ENCODE peak calls at places on chromosomes 7 and 10, in seven cellular contexts. O is MM.1S, S is A549, N is stomach, K is HepG2, U is thoracic aorta, W is mesenchymal stem cell. Z is an unnamed sample.

GRCh38 chr7:150964593-150965111 is 13.5 kb downstream of the KCNH2 start:
- DNase-seq in S (peak; percentile 41), W (peak; percentile 55), N (no peak), K (no peak), O (no peak), U (no peak), Z (no peak)

GRCh38 chr10:10831085-10831484 is 186.6 kb upstream of the CELF2 start:
- DNase-seq in U (peak; percentile 81), N (no peak), S (no peak), O (no peak), K (no peak), W (peak; percentile 95), Z (no peak)

GRCh38 chr10:60878224-60878623 is 65.8 kb downstream of the RHOBTB1 start:
- DNase-seq in N (no peak), K (no peak), O (no peak), U (no peak), W (no peak), S (no peak), Z (no peak)

GRCh38 chr7:26127411-26127810 is 24.6 kb upstream of the NFE2L3 start:
- DNase-seq in K (no peak), U (no peak), O (no peak), S (no peak), W (no peak), N (no peak), Z (no peak)

GRCh38 chr7:139439375-139439774 is 44.1 kb downstream of the KLRG2 start:
- DNase-seq in K (no peak), O (no peak), N (no peak), S (no peak), U (no peak), W (no peak), Z (no peak)

GRCh38 chr7:101990811-101991418 is 173.5 kb downstream of the CUX1 start:
- DNase-seq in W (no peak), O (peak; percentile 84), N (no peak), S (no peak), K (no peak), U (no peak), Z (no peak)

GRCh38 chr10:486668-487067 is 202.8 kb downstream of the DIP2C start:
- DNase-seq in U (no peak), O (no peak), W (no peak), N (peak; percentile 23), S (no peak), K (no peak), Z (no peak)

GRCh38 chr7:122289426-122289825 is 15.1 kb downstream of the FEZF1 start:
- DNase-seq in O (no peak), W (no peak), S (no peak), U (no peak), N (no peak), K (no peak), Z (no peak)

GRCh38 chr7:94510582-94511456 is 1.2 kb downstream of the CASD1 start:
- DNase-seq in N (peak; percentile 32), K (peak; percentile 31), S (peak; percentile 57), U (no peak), O (peak; percentile 46), W (peak; percentile 47), Z (peak; percentile 19)

GRCh38 chr7:1555813-1556540 is at the start of gene TMEM184A:
- DNase-seq in N (peak; percentile 96), U (no peak), S (peak; percentile 90), O (peak; percentile 64), K (peak; percentile 89), W (peak; percentile 6), Z (peak; percentile 90)
- H3K9me3 ChIP-seq in N (no peaks in the 10 kb centered on the region), U (no peaks in the 10 kb centered on the region), S (no peaks in the 10 kb centered on the region), O (no peaks in the 10 kb centered on the region), K (no peaks in the 10 kb centered on the region), W (no peaks in the 10 kb centered on the region), Z (no peaks in the 10 kb centered on the region)

GRCh38 chr10:131436467-131436866 is 124.9 kb upstream of the TCERG1L start:
- DNase-seq in U (no peak), S (no peak), O (no peak), K (no peak), N (no peak), W (no peak), Z (no peak)
- H3K9me3 ChIP-seq in U (no peaks in the 10 kb centered on the region), S (no peaks in the 10 kb centered on the region), O (no peaks in the 10 kb centered on the region), K (no peaks in the 10 kb centered on the region), N (no peaks in the 10 kb centered on the region), W (no peaks in the 10 kb centered on the region), Z (no peaks in the 10 kb centered on the region)

GRCh38 chr7:158141221-158141582 is 446.4 kb downstream of the PTPRN2 start:
- DNase-seq in O (no peak), K (no peak), W (no peak), S (no peak), U (no peak), N (no peak), Z (no peak)

GRCh38 chr7:158139499-158139898 is 448.1 kb downstream of the PTPRN2 start:
- DNase-seq in U (no peak), K (no peak), W (no peak), S (no peak), O (no peak), N (no peak), Z (no peak)

GRCh38 chr7:158141806-158142518 is 445.7 kb downstream of the PTPRN2 start:
- DNase-seq in S (no peak), O (no peak), K (no peak), U (no peak), N (no peak), W (no peak), Z (no peak)

GRCh38 chr7:158142657-158143056 is 445.0 kb downstream of the PTPRN2 start:
- DNase-seq in W (no peak), O (no peak), N (no peak), S (no peak), K (no peak), U (no peak), Z (no peak)

GRCh38 chr7:158140538-158141220 is 446.9 kb downstream of the PTPRN2 start:
- DNase-seq in S (no peak), N (no peak), W (no peak), K (no peak), O (no peak), U (no peak), Z (no peak)
- H3K9me3 ChIP-seq in S (no peaks in the 10 kb centered on the region), N (peaks cover 11% of the 10 kb centered on the region), W (peaks cover 10% of the 10 kb centered on the region), K (no peaks in the 10 kb centered on the region), O (no peaks in the 10 kb centered on the region), U (no peaks in the 10 kb centered on the region), Z (no peaks in the 10 kb centered on the region)

GRCh38 chr10:91043173-91043910 is 122.5 kb upstream of the ANKRD1 start:
- DNase-seq in W (peak; percentile 46), K (peak; percentile 51), N (no peak), U (no peak), O (peak; percentile 18), S (peak; percentile 25), Z (no peak)

GRCh38 chr10:91040343-91040742 is 119.5 kb upstream of the ANKRD1 start:
- DNase-seq in S (no peak), K (no peak), N (no peak), O (no peak), U (no peak), W (no peak), Z (no peak)

GRCh38 chr10:91036807-91037405 is 116.0 kb upstream of the ANKRD1 start:
- DNase-seq in O (no peak), W (no peak), K (no peak), S (no peak), N (no peak), U (no peak), Z (no peak)

GRCh38 chr10:91046891-91047290 is 126.0 kb upstream of the ANKRD1 start:
- DNase-seq in W (peak; percentile 51), O (no peak), U (no peak), N (no peak), S (no peak), K (no peak), Z (no peak)

DNA sequence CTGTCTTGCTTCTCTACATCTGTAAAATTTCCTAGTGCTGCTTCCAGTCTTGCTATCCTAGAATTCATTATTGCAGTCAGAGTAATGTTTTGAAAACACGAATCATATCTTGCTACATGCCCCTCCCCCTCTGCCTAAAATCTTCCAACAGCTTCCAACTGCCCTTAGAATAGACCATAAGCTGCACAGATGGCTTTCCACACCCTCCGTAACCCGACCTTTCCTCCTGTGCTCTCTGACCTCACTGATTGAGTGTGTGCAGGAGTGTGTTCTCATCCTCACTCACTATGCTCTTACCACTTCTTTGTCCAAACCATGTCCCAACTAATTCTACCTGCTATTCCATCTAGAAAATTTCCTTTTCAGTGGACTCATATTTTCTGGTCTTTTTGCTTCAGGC is 121.2 kb upstream of the ANKRD1 start:
- DNase-seq in K (no peak), S (no peak), N (no peak), W (no peak), O (no peak), U (no peak), Z (no peak)
- H3K9me3 ChIP-seq in K (no peaks in the 10 kb centered on the region), S (no peaks in the 10 kb centered on the region), N (no peaks in the 10 kb centered on the region), W (no peaks in the 10 kb centered on the region), O (no peaks in the 10 kb centered on the region), U (no peaks in the 10 kb centered on the region), Z (no peaks in the 10 kb centered on the region)

DNA sequence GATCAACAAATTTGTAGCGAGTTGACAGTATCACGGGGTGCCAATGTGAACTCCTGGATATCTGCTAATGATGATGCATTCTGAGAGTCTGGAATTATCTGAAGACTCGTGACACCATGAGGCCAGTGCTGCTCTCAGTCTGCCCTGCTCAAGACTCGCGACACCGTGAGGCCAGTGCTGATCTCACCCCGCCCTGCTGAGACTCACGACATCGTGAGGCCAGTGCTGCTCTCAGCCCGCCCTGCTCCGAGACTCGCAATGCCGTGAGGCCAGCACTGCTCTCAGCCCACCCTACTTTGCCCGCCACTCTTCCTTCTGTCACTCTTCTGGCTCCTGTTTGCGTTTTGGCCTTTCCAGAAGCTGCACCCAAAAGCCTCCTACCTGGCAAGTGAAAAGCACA is 411.8 kb downstream of the PTPRN2 start:
- DNase-seq in U (no peak), N (no peak), S (no peak), W (no peak), K (no peak), O (no peak), Z (no peak)
- H3K9me3 ChIP-seq in U (peaks cover 6% of the 10 kb centered on the region), N (peaks cover 38% of the 10 kb centered on the region), S (no peaks in the 10 kb centered on the region), W (peaks cover 35% of the 10 kb centered on the region), K (no peaks in the 10 kb centered on the region), O (no peaks in the 10 kb centered on the region), Z (no peaks in the 10 kb centered on the region)

GRCh38 chr7:158415316-158415715 is 172.3 kb downstream of the PTPRN2 start:
- DNase-seq in N (peak; percentile 19), W (no peak), O (no peak), K (no peak), U (no peak), S (no peak), Z (no peak)

GRCh38 chr7:158413962-158414961 is 173.4 kb downstream of the PTPRN2 start:
- DNase-seq in K (no peak), S (no peak), U (no peak), O (no peak), N (peak; percentile 22), W (no peak), Z (no peak)

GRCh38 chr7:158420591-158421340 is 166.9 kb downstream of the PTPRN2 start:
- DNase-seq in W (no peak), N (no peak), O (no peak), K (no peak), S (no peak), U (no peak), Z (no peak)

GRCh38 chr7:158419238-158419785 is 168.3 kb downstream of the PTPRN2 start:
- DNase-seq in N (no peak), K (no peak), S (no peak), O (no peak), U (no peak), W (no peak), Z (no peak)

GRCh38 chr7:158416283-158416933 is 171.2 kb downstream of the PTPRN2 start:
- DNase-seq in U (no peak), K (no peak), N (peak; percentile 24), W (no peak), S (no peak), O (no peak), Z (no peak)
- H3K9me3 ChIP-seq in U (no peaks in the 10 kb centered on the region), K (no peaks in the 10 kb centered on the region), N (no peaks in the 10 kb centered on the region), W (peaks cover 10% of the 10 kb centered on the region), S (peaks cover 2% of the 10 kb centered on the region), O (no peaks in the 10 kb centered on the region), Z (no peaks in the 10 kb centered on the region)

GRCh38 chr10:58291538-58292174 is 22.7 kb downstream of the CISD1 start:
- DNase-seq in O (peak; percentile 57), N (no peak), W (peak; percentile 59), U (no peak), S (peak; percentile 15), K (peak; percentile 21), Z (peak; percentile 19)
- H3K9me3 ChIP-seq in O (no peaks in the 10 kb centered on the region), N (no peaks in the 10 kb centered on the region), W (no peaks in the 10 kb centered on the region), U (no peaks in the 10 kb centered on the region), S (no peaks in the 10 kb centered on the region), K (no peaks in the 10 kb centered on the region), Z (no peaks in the 10 kb centered on the region)

Z was measured in prostate gland.